ENCODE peak calls at places on chromosomes 3 and 15, in six cellular contexts. One of them, this sample, is unnamed.
A peak's percentile ranks its signal among the peaks of the same experiment; 100 is the strongest.

GRCh38 chr15:62242999-62243398 is 77.9 kb upstream of the C2CD4B start:
- DNase-seq in H9: no peak
- DNase-seq in endothelial cell of umbilical vein: no peak
- DNase-seq in activated CD8-positive, alpha-beta memory T cell treated with anti-CD3 and anti-CD28 coated beads for 1 hour: no peak
- DNase-seq in AG04449: no peak
- DNase-seq in astrocyte: no peak
- DNase-seq in this sample: no peak

GRCh38 chr15:88647362-88648105 is 8.7 kb downstream of the ISG20 start:
- DNase-seq in H9: peak; percentile 22
- DNase-seq in endothelial cell of umbilical vein: no peak
- DNase-seq in activated CD8-positive, alpha-beta memory T cell treated with anti-CD3 and anti-CD28 coated beads for 1 hour: no peak
- DNase-seq in AG04449: no peak
- DNase-seq in astrocyte: no peak
- DNase-seq in this sample: no peak

GRCh38 chr15:39270221-39270835 is 310.6 kb upstream of the THBS1 start:
- DNase-seq in H9: no peak
- DNase-seq in endothelial cell of umbilical vein: no peak
- DNase-seq in activated CD8-positive, alpha-beta memory T cell treated with anti-CD3 and anti-CD28 coated beads for 1 hour: no peak
- DNase-seq in AG04449: no peak
- DNase-seq in astrocyte: no peak
- DNase-seq in this sample: no peak

GRCh38 chr3:71247221-71247947 is 336.1 kb downstream of the FOXP1 start:
- DNase-seq in H9: peak; percentile 75
- DNase-seq in endothelial cell of umbilical vein: no peak
- DNase-seq in activated CD8-positive, alpha-beta memory T cell treated with anti-CD3 and anti-CD28 coated beads for 1 hour: no peak
- DNase-seq in AG04449: no peak
- DNase-seq in astrocyte: no peak
- DNase-seq in this sample: no peak

GRCh38 chr15:63551400-63551799 is 45.8 kb upstream of the FBXL22 start:
- DNase-seq in H9: no peak
- DNase-seq in endothelial cell of umbilical vein: peak; percentile 43
- DNase-seq in activated CD8-positive, alpha-beta memory T cell treated with anti-CD3 and anti-CD28 coated beads for 1 hour: no peak
- DNase-seq in AG04449: no peak
- DNase-seq in astrocyte: peak; percentile 47
- DNase-seq in this sample: peak; percentile 37

GRCh38 chr3:80263260-80263659 is 495.5 kb upstream of the ROBO1 start:
- DNase-seq in H9: no peak
- DNase-seq in endothelial cell of umbilical vein: no peak
- DNase-seq in activated CD8-positive, alpha-beta memory T cell treated with anti-CD3 and anti-CD28 coated beads for 1 hour: no peak
- DNase-seq in AG04449: no peak
- DNase-seq in astrocyte: peak; percentile 25
- DNase-seq in this sample: no peak

GRCh38 chr15:73021139-73021621 is 31.1 kb upstream of the NEO1 start:
- DNase-seq in H9: peak; percentile 65
- DNase-seq in endothelial cell of umbilical vein: no peak
- DNase-seq in activated CD8-positive, alpha-beta memory T cell treated with anti-CD3 and anti-CD28 coated beads for 1 hour: no peak
- DNase-seq in AG04449: no peak
- DNase-seq in astrocyte: no peak
- DNase-seq in this sample: no peak

GRCh38 chr15:38547255-38547997 is 17.2 kb downstream of the RASGRP1 start:
- DNase-seq in H9: no peak
- DNase-seq in endothelial cell of umbilical vein: no peak
- DNase-seq in activated CD8-positive, alpha-beta memory T cell treated with anti-CD3 and anti-CD28 coated beads for 1 hour: no peak
- DNase-seq in AG04449: no peak
- DNase-seq in astrocyte: peak; percentile 63
- DNase-seq in this sample: no peak

GRCh38 chr3:57949779-57950618 is 58.2 kb upstream of the FLNB start:
- DNase-seq in H9: no peak
- DNase-seq in endothelial cell of umbilical vein: peak; percentile 67
- DNase-seq in activated CD8-positive, alpha-beta memory T cell treated with anti-CD3 and anti-CD28 coated beads for 1 hour: no peak
- DNase-seq in AG04449: no peak
- DNase-seq in astrocyte: no peak
- DNase-seq in this sample: no peak

GRCh38 chr3:133747373-133747772 is 1.2 kb downstream of the TF start:
- DNase-seq in H9: no peak
- DNase-seq in endothelial cell of umbilical vein: no peak
- DNase-seq in activated CD8-positive, alpha-beta memory T cell treated with anti-CD3 and anti-CD28 coated beads for 1 hour: no peak
- DNase-seq in AG04449: no peak
- DNase-seq in astrocyte: no peak
- DNase-seq in this sample: no peak

GRCh38 chr3:45860481-45860880 is 18.6 kb upstream of the LZTFL1 start:
- DNase-seq in H9: no peak
- DNase-seq in endothelial cell of umbilical vein: no peak
- DNase-seq in activated CD8-positive, alpha-beta memory T cell treated with anti-CD3 and anti-CD28 coated beads for 1 hour: no peak
- DNase-seq in AG04449: no peak
- DNase-seq in astrocyte: no peak
- DNase-seq in this sample: no peak